ENCODE peak calls at places on chromosomes 2 and 18, in seven cellular contexts. S, E, Z, C, B, Y and P are unnamed samples.

GRCh38 chr2:118089015-118089800 is 937 bp downstream of the INSIG2 start:
- DNase-seq in C (peak; percentile 64), E (no peak), Z (peak; percentile 40), Y (peak; percentile 42), S (peak; percentile 13), B (no peak), P (peak; percentile 70)

GRCh38 chr2:109380502-109381326 is 233.1 kb downstream of the SEPTIN10 start:
- DNase-seq in S (no peak), B (no peak), Y (no peak), Z (no peak), E (no peak), C (no peak), P (no peak)

GRCh38 chr2:150557020-150557644 is 69.7 kb upstream of the RND3 start:
- DNase-seq in Y (no peak), S (no peak), B (no peak), E (no peak), C (no peak), Z (no peak), P (no peak)

GRCh38 chr2:30355306-30355705 is 91.7 kb upstream of the LCLAT1 start:
- DNase-seq in Y (no peak), B (no peak), E (no peak), S (no peak), Z (no peak), C (peak; percentile 55), P (no peak)

GRCh38 chr18:44036500-44036899 is 644.2 kb upstream of the SETBP1 start:
- DNase-seq in S (no peak), B (no peak), Z (no peak), C (no peak), Y (no peak), E (no peak), P (peak; percentile 10)

GRCh38 chr18:8823530-8823929 is 118.2 kb downstream of the MTCL1 start:
- DNase-seq in Z (no peak), B (no peak), S (no peak), Y (no peak), E (no peak), C (no peak), P (no peak)

GRCh38 chr2:241901500-241902351 is 32.2 kb downstream of the RTP5 start:
- DNase-seq in S (no peak), Y (no peak), C (no peak), B (no peak), E (no peak), Z (peak; percentile 3), P (peak; percentile 19)

GRCh38 chr2:29731948-29732347 is 189.4 kb downstream of the ALK start:
- DNase-seq in S (no peak), E (no peak), B (no peak), C (no peak), Z (no peak), Y (no peak), P (no peak)

GRCh38 chr2:72415256-72415655 is 267.6 kb upstream of the CYP26B1 start:
- DNase-seq in S (no peak), C (peak; percentile 84), Y (no peak), Z (no peak), E (no peak), B (no peak), P (peak; percentile 45)

GRCh38 chr2:42252464-42252863 is 83.3 kb downstream of the EML4 start:
- DNase-seq in B (no peak), C (no peak), S (no peak), E (no peak), Z (no peak), Y (no peak), P (no peak)

GRCh38 chr2:156005999-156006712 is 326.4 kb downstream of the NR4A2 start:
- DNase-seq in S (no peak), E (no peak), B (no peak), Y (no peak), C (no peak), Z (no peak), P (no peak)

GRCh38 chr2:80149991-80150390 is 154.6 kb downstream of the LRRTM1 start:
- DNase-seq in C (no peak), B (no peak), E (no peak), Z (no peak), S (no peak), Y (no peak), P (no peak)

GRCh38 chr2:224252601-224253000 is 149.3 kb downstream of the FAM124B start:
- DNase-seq in B (no peak), Z (no peak), C (peak; percentile 88), E (no peak), Y (no peak), S (no peak), P (no peak)

GRCh38 chr2:109612991-109613921 is 510 bp downstream of the SEPTIN10 start:
- DNase-seq in Z (no peak), Y (peak; percentile 60), B (no peak), S (no peak), E (no peak), C (peak; percentile 71), P (peak; percentile 73)

GRCh38 chr2:12031871-12032270 is 285.4 kb downstream of the LPIN1 start:
- DNase-seq in Z (no peak), S (no peak), C (no peak), E (no peak), Y (peak; percentile 24), B (no peak), P (no peak)

DNA sequence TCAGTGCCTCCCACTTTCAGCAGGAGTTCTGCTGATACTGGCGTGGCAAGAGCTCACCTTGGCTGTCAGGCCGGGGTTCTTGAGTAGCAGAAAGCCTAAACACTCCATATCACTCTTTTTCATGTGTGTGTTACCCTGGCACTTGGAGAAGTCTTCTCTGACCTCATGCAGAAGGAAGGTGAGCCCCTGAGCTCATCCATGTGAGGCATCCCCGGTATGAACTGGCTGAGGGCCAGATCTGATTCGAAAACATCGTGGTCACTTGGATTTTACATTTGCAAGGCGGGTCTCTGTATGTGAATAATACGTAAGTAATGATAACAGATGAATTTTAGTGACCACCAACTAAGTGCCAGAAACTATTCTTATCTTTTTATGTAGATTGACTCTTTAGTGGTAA is 93.6 kb downstream of the RAPGEF4 start:
- DNase-seq in E (no peak), Y (no peak), B (no peak), C (peak; percentile 68), Z (no peak), S (no peak), P (peak; percentile 84)
- TF ChIP-seq CTCF in E (no peak), Y (no peak), B (no peak), C (no peak), Z (no peak), S (no peak), P (no peak)

DNA sequence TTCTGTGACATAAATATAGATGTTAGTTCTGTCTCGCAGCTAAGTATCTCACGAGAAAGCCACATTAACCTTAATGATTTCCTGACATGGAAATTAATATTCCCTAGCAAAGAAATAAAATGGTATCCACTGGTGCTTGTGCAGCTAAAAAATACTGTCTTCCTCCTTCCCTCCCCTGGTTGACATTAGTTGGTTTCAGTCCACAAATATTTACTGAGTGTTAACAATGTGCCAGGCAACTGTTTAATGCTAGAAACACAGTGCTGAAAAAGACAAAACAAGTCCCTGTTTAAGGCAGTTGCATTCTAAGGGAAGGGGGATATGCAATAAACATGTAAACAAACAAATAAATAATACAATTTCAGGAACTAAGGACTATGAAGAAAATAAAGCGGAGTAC is 44.2 kb upstream of the VPS54 start:
- DNase-seq in E (no peak), Y (no peak), S (no peak), C (no peak), B (no peak), Z (no peak), P (peak; percentile 6)
- H3K4me3 ChIP-seq in E (no peak overlapping the region), Y (no peak overlapping the region), S (no peak overlapping the region), C (no peak overlapping the region), B (no peak overlapping the region), Z (no peak overlapping the region), P (no peak overlapping the region)

GRCh38 chr2:94875064-94875819 is 4.0 kb downstream of the TEKT4 start:
- DNase-seq in Y (no peak), Z (no peak), E (no peak), C (no peak), S (no peak), B (no peak), P (no peak)

GRCh38 chr2:94876523-94876863 is 5.3 kb downstream of the TEKT4 start:
- DNase-seq in Z (no peak), Y (no peak), B (no peak), S (no peak), E (no peak), C (no peak), P (no peak)

GRCh38 chr2:94874277-94874997 is 3.2 kb downstream of the TEKT4 start:
- DNase-seq in Z (peak; percentile 55), C (peak; percentile 23), E (no peak), B (no peak), Y (peak; percentile 67), S (peak; percentile 69), P (peak; percentile 12)

GRCh38 chr2:94877129-94877528 is 5.9 kb downstream of the TEKT4 start:
- DNase-seq in B (no peak), Y (no peak), E (no peak), Z (no peak), S (no peak), C (no peak), P (no peak)

DNA sequence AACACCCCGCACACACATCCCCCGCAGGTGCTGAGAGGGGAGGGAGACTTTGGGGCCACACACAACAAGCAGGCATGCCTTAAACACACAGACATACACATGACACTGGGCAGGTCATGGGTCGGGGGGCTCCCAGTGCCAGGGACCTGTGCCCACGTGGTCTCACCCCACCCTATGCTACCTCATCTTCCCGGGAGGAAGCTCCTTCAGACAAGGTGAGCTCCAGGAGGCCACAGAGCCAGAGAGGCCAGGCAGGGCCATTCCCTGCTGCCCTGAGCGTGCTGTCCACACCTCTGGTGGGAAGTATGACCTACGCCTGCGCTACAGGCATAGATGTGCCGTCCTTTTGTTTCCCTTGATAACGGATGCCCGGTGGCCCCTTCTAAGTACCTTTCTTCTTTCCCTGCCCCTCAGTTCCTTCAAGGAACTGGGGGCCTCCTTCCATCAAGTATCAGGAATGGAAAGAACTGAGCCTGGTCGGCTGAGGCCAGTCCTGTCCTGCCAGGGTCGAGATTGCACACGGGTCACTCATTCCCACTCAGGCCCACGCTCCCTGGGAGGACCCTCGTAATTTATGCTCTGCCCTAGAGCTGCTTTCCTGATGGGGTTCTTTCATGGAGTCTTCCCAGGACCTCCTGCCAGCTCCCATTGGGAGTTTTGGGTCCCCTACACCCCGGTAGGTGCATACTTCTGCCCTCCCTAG is 4.7 kb downstream of the TEKT4 start:
- DNase-seq in C (no peak), E (no peak), Z (no peak), B (no peak), Y (no peak), S (no peak), P (no peak)
- TF ChIP-seq CTCF in C (no peak), E (no peak), Z (no peak), B (no peak), Y (no peak), S (no peak), P (no peak)

GRCh38 chr2:234096164-234096563 is 45.7 kb downstream of the SPP2 start:
- DNase-seq in E (no peak), B (no peak), C (no peak), S (no peak), Z (no peak), Y (no peak), P (no peak)
- H3K4me3 ChIP-seq in E (no peak overlapping the region), B (no peak overlapping the region), C (no peak overlapping the region), S (no peak overlapping the region), Z (no peak overlapping the region), Y (no peak overlapping the region), P (no peak overlapping the region)